ENCODE peak calls at places on chromosome 7, in four cellular contexts. V, C, N and R are unnamed samples. For H3K36me3, the result is how much of the 10 kb centered on the place peaks cover.

GRCh38 chr7:35670856-35671569 is 23.9 kb downstream of the HERPUD2 start:
- DNase-seq in V (no peak), C (no peak), N (no peak), R (no peak)

GRCh38 chr7:114930829-114931655 is 9.1 kb downstream of the MDFIC start:
- DNase-seq in V (no peak), C (no peak), N (no peak), R (peak)

GRCh38 chr7:27973625-27974024 is 207.0 kb downstream of the JAZF1 start:
- DNase-seq in V (no peak), C (no peak), N (no peak), R (no peak)

GRCh38 chr7:75621124-75621523 is 117.6 kb downstream of the HIP1 start:
- DNase-seq in V (no peak), C (no peak), N (no peak), R (no peak)

GRCh38 chr7:153109561-153109960 is 350.0 kb downstream of the ACTR3B start:
- DNase-seq in V (no peak), C (no peak), N (no peak), R (no peak)

GRCh38 chr7:99013266-99014112 is 130.4 kb downstream of the SMURF1 start:
- DNase-seq in V (no peak), C (peak), N (no peak), R (no peak)

GRCh38 chr7:76211216-76211615 is 9.5 kb downstream of the SRRM3 start:
- DNase-seq in V (no peak), C (no peak), N (no peak), R (no peak)

GRCh38 chr7:103113164-103113563 is 35.7 kb downstream of the NAPEPLD start:
- DNase-seq in V (peak), C (no peak), N (no peak), R (peak)

GRCh38 chr7:23927709-23928108 is 217.7 kb downstream of the STK31 start:
- DNase-seq in V (no peak), C (no peak), N (no peak), R (no peak)

GRCh38 chr7:40815512-40815911 is 680.7 kb downstream of the SUGCT start:
- DNase-seq in V (no peak), C (no peak), N (no peak), R (peak)

GRCh38 chr7:120550494-120551048 is 277.6 kb downstream of the KCND2 start:
- DNase-seq in V (peak), C (no peak), N (no peak), R (peak)

GRCh38 chr7:36128448-36129047 is 24.5 kb upstream of the EEPD1 start:
- DNase-seq in V (peak), C (peak), N (peak), R (peak)

GRCh38 chr7:106218546-106218945 is 66.2 kb downstream of the NAMPT start:
- DNase-seq in V (no peak), C (no peak), N (no peak), R (no peak)

GRCh38 chr7:17269345-17270221 is 28.9 kb upstream of the AHR start:
- DNase-seq in V (no peak), C (no peak), N (no peak), R (no peak)

GRCh38 chr7:148434181-148434769 is 156.3 kb upstream of the C7orf33 start:
- DNase-seq in V (no peak), C (no peak), N (no peak), R (peak)

GRCh38 chr7:2932761-2933251 is 88.7 kb upstream of the GNA12 start:
- DNase-seq in V (no peak), C (no peak), N (no peak), R (no peak)

GRCh38 chr7:135238112-135238744 is 4.6 kb downstream of the STRA8 start:
- DNase-seq in V (no peak), C (no peak), N (no peak), R (no peak)

GRCh38 chr7:4815609-4816418 is 40.4 kb downstream of the AP5Z1 start:
- DNase-seq in V (no peak), C (no peak), N (no peak), R (no peak)

GRCh38 chr7:27144799-27145166 is 1.3 kb upstream of the HOXA5 start:
- DNase-seq in V (no peak), C (peak), N (no peak), R (peak)

GRCh38 chr7:30662431-30662939 is 19.8 kb downstream of the CRHR2 start:
- DNase-seq in V (no peak), C (no peak), N (no peak), R (no peak)

GRCh38 chr7:24830440-24831050 is 73.3 kb upstream of the GSDME start:
- DNase-seq in V (no peak), C (no peak), N (no peak), R (no peak)

GRCh38 chr7:108598153-108598552 is 28.5 kb downstream of the DNAJB9 start:
- DNase-seq in V (no peak), C (no peak), N (no peak), R (no peak)

GRCh38 chr7:2353650-2354172 is 916 bp upstream of the EIF3B start:
- DNase-seq in V (peak), C (peak), N (peak), R (peak)

GRCh38 chr7:95342029-95342428 is 17.7 kb upstream of the PON1 start:
- DNase-seq in V (no peak), C (no peak), N (no peak), R (no peak)

GRCh38 chr7:84088669-84089278 is 105.8 kb downstream of the SEMA3A start:
- DNase-seq in V (peak), C (no peak), N (no peak), R (no peak)

GRCh38 chr7:84091318-84091717 is 103.3 kb downstream of the SEMA3A start:
- DNase-seq in V (no peak), C (no peak), N (no peak), R (no peak)

GRCh38 chr7:84092207-84092606 is 102.4 kb downstream of the SEMA3A start:
- DNase-seq in V (peak), C (no peak), N (no peak), R (peak)
- H3K4me3 ChIP-seq in V (peak), C (no peak), N (no peak), R (peak)

GRCh38 chr7:44469461-44469860 is 21.0 kb downstream of the NUDCD3 start:
- DNase-seq in V (peak), C (no peak), N (no peak), R (no peak)

GRCh38 chr7:44463169-44463808 is 27.2 kb downstream of the NUDCD3 start:
- DNase-seq in V (no peak), C (no peak), N (no peak), R (no peak)

GRCh38 chr7:44467217-44467548 is 23.3 kb downstream of the NUDCD3 start:
- DNase-seq in V (no peak), C (no peak), N (no peak), R (no peak)

GRCh38 chr7:44466300-44467216 is 23.9 kb downstream of the NUDCD3 start:
- DNase-seq in V (peak), C (no peak), N (no peak), R (no peak)

GRCh38 chr7:44465490-44465889 is 25.0 kb downstream of the NUDCD3 start:
- DNase-seq in V (no peak), C (no peak), N (no peak), R (no peak)
- H3K36me3 ChIP-seq in V (under half), C (under half), N (under half), R (under half)

GRCh38 chr7:80082214-80082613 is 52.4 kb upstream of the GNAI1 start:
- DNase-seq in V (no peak), C (no peak), N (no peak), R (no peak)

GRCh38 chr7:80078882-80079281 is 55.7 kb upstream of the GNAI1 start:
- DNase-seq in V (no peak), C (no peak), N (no peak), R (no peak)

GRCh38 chr7:80078159-80078731 is 56.4 kb upstream of the GNAI1 start:
- DNase-seq in V (peak), C (no peak), N (no peak), R (peak)
- H3K4me3 ChIP-seq in V (peak), C (peak), N (peak), R (no peak)

GRCh38 chr7:150738092-150739044 is 1.1 kb downstream of the GIMAP5 start:
- DNase-seq in V (no peak), C (no peak), N (no peak), R (peak)
- H3K36me3 ChIP-seq in V (under half), C (under half), N (under half), R (under half)

DNA sequence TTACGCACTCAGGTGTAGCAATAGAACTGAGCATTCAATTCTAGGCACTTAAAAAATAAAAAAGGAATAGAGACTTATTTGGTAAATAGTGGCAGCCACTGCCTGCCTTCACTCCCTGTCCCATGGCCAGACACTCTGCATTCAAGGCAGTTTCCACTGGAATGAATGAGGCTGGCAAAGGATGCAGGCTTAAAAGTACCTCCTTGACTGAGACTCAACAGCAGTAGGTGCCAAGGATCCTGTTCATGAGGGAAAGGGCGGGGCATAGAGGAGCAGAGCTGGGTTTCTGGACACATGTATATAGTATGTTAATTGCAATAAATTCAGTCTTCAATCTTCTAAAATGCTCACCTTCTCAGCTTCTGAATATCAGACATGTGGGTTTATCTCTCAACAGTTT is 242.6 kb downstream of the PHF14 start:
- DNase-seq in V (no peak), C (no peak), N (no peak), R (no peak)
- H3K4me3 ChIP-seq in V (no peak), C (no peak), N (no peak), R (no peak)

DNA sequence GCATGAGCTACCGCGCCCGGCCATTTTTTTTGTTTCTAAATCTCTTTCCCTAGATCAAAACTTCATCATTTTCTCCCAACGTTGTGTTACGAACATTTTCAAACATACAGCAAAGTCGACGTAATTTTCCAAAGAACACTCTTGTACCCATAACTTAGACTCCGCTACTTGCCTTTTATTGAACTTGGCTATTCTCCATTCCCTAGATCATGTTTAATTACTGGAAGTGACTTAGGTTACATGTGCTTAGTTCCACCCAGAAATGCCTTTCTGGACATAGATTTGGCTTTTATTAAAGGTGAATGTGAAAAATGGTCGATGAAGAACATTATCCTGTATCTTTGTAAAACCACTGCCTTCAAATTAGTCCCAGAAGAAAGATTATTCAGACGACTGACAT is 25.4 kb downstream of the DYNC2I1 start:
- DNase-seq in V (no peak), C (no peak), N (no peak), R (no peak)
- H3K36me3 ChIP-seq in V (under half), C (half or more), N (under half), R (under half)

GRCh38 chr7:149741629-149742028 is 31.8 kb downstream of the ZNF467 start:
- DNase-seq in V (no peak), C (no peak), N (no peak), R (peak)
- H3K4me3 ChIP-seq in V (peak), C (peak), N (no peak), R (no peak)